ENCODE peak calls at places on chromosomes 6 and 20, in four cellular contexts. One of them, this sample, is unnamed.

GRCh38 chr20:33563788-33564187 is 73.9 kb downstream of the CBFA2T2 start:
- DNase-seq in pancreas: no peak
- DNase-seq in HCT116: no peak
- DNase-seq in ovary: no peak
- DNase-seq in this sample: no peak

GRCh38 chr20:51700809-51701285 is 67.3 kb downstream of the ATP9A start:
- DNase-seq in pancreas: no peak
- DNase-seq in HCT116: peak; percentile 35
- DNase-seq in ovary: no peak
- DNase-seq in this sample: no peak

GRCh38 chr6:40426341-40427066 is 160.7 kb downstream of the LRFN2 start:
- DNase-seq in pancreas: no peak
- DNase-seq in HCT116: no peak
- DNase-seq in ovary: no peak
- DNase-seq in this sample: no peak

GRCh38 chr6:158715330-158716311 is 65.8 kb downstream of the SYTL3 start:
- DNase-seq in pancreas: no peak
- DNase-seq in HCT116: no peak
- DNase-seq in ovary: no peak
- DNase-seq in this sample: no peak

GRCh38 chr20:50192364-50193168 is 1.9 kb downstream of the CEBPB start:
- DNase-seq in pancreas: peak; percentile 87
- DNase-seq in HCT116: peak; percentile 65
- DNase-seq in ovary: peak; percentile 85
- DNase-seq in this sample: peak; percentile 87

GRCh38 chr6:72238021-72238420 is 351.7 kb downstream of the RIMS1 start:
- DNase-seq in pancreas: no peak
- DNase-seq in HCT116: no peak
- DNase-seq in ovary: no peak
- DNase-seq in this sample: no peak

GRCh38 chr6:17988422-17988944 is 1.0 kb upstream of the KIF13A start:
- DNase-seq in pancreas: peak; percentile 21
- DNase-seq in HCT116: no peak
- DNase-seq in ovary: no peak
- DNase-seq in this sample: no peak

GRCh38 chr6:75430631-75431345 is 62.8 kb downstream of the FILIP1 start:
- DNase-seq in pancreas: no peak
- DNase-seq in HCT116: no peak
- DNase-seq in ovary: no peak
- DNase-seq in this sample: no peak

GRCh38 chr6:125310994-125311649 is 9.4 kb upstream of the HDDC2 start:
- DNase-seq in pancreas: no peak
- DNase-seq in HCT116: peak; percentile 55
- DNase-seq in ovary: peak; percentile 12
- DNase-seq in this sample: no peak

GRCh38 chr6:166297606-166298005 is 10.6 kb downstream of the PRR18 start:
- DNase-seq in pancreas: no peak
- DNase-seq in HCT116: no peak
- DNase-seq in ovary: no peak
- DNase-seq in this sample: no peak

GRCh38 chr20:64161595-64162238 is 2.5 kb upstream of the MYT1 start:
- DNase-seq in pancreas: peak; percentile 34
- DNase-seq in HCT116: no peak
- DNase-seq in ovary: peak; percentile 21
- DNase-seq in this sample: no peak

GRCh38 chr6:148967128-148967527 is 220.3 kb downstream of the UST start:
- DNase-seq in pancreas: no peak
- DNase-seq in HCT116: no peak
- DNase-seq in ovary: no peak
- DNase-seq in this sample: no peak

GRCh38 chr6:10901751-10902150 is 14.9 kb downstream of the SYCP2L start:
- DNase-seq in pancreas: no peak
- DNase-seq in HCT116: no peak
- DNase-seq in ovary: no peak
- DNase-seq in this sample: no peak

GRCh38 chr6:143005816-143006215 is 54.9 kb upstream of the AIG1 start:
- DNase-seq in pancreas: no peak
- DNase-seq in HCT116: no peak
- DNase-seq in ovary: no peak
- DNase-seq in this sample: no peak

GRCh38 chr6:35493307-35493983 is 3.4 kb downstream of the TEAD3 start:
- DNase-seq in pancreas: no peak
- DNase-seq in HCT116: no peak
- DNase-seq in ovary: no peak
- DNase-seq in this sample: no peak

GRCh38 chr6:35496851-35497570 is at the start of gene TEAD3:
- DNase-seq in pancreas: peak; percentile 55
- DNase-seq in HCT116: no peak
- DNase-seq in ovary: peak; percentile 82
- DNase-seq in this sample: no peak

GRCh38 chr6:35496036-35496850 is 636 bp downstream of the TEAD3 start:
- DNase-seq in pancreas: no peak
- DNase-seq in HCT116: no peak
- DNase-seq in ovary: no peak
- DNase-seq in this sample: peak; percentile 50

GRCh38 chr6:35494161-35494563 is 2.7 kb downstream of the TEAD3 start:
- DNase-seq in pancreas: no peak
- DNase-seq in HCT116: no peak
- DNase-seq in ovary: no peak
- DNase-seq in this sample: no peak

DNA sequence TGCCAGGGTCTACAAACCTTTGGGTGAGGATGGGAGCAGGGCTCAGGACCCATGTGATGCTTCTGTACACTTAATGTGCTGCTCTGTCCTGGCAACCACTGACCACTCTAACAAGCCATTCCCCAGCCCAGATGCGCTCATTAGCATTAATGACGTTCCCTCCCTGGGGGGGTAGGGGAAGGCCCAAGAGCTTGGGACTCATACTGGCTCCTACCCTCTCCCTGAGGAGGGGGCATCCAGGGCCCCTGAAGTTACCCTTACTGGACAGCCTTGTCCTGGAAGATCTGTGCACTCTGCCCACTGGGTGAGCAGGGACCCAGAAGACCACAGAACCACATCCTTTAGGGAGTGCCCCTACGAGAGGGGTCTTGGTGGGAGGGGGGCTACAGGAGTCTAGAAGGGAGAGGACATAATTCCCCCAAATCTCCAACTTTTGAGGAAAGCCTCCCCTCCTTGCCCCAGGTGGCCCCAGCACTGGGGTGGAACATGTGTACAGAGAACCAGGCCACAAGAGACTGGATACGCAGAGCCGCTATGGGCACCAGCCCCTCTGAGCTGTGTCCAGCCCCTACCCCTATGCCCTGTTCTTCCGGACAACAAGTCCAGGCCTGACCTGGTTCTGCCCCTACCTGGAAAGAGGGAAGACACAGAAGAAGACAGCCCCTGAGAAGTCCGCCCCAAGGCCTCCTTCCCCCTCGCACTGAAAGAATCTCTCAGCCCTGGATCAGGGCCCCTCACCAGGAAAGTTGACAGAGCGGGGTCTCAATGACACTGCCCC is 1.4 kb downstream of the TEAD3 start:
- DNase-seq in pancreas: no peak
- DNase-seq in HCT116: no peak
- DNase-seq in ovary: no peak
- DNase-seq in this sample: peak; percentile 54
- H3K27ac ChIP-seq in pancreas: no peak overlapping the region
- H3K27ac ChIP-seq in HCT116: peak overlapping the region; percentile 82
- H3K27ac ChIP-seq in ovary: peak overlapping the region; percentile 99
- H3K27ac ChIP-seq in this sample: peak overlapping the region; percentile 92

DNA sequence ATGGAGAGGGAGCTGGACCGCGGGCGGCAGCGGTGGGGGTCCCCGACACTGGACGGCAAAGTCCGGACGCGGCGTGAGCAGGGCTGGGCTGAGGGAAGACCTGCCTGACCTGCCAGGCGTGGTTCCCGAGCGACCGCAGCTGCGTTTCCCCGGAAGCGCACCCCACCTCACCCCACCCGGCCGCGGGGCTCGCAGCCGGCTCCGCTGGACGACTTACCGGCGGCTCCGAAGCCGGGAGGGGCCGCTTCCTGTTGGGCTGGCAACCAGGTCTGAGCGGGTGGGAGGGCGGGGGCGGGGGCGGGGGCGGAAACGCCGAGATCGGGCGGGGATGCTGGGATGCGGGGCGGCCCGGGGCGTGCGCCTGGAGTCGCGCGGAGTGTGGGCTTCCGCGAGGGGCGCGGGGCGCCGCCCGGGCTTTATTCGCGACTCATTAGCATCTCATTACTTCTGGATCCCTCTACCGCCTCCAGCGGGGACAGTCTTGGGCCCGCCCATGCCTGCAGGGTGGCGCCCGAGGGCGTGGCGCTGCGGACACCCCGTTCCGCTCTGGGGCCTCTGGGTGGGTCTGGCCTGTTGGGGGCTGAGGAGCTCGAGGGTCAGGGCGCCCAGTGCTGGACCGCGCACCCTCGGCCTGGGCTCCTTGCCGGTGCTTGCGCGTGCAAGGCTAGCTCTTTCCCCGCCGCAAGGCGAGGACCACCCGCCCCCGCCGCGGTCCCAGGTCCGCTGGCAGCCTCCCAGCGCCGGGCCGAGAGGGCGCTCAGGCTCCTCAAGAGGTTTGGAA is at the start of gene MICAL1:
- DNase-seq in pancreas: peak; percentile 69
- DNase-seq in HCT116: no peak
- DNase-seq in ovary: peak; percentile 70
- DNase-seq in this sample: peak; percentile 90
- TF ChIP-seq CTCF in pancreas: no peak
- TF ChIP-seq CTCF in HCT116: peak; percentile 46
- TF ChIP-seq CTCF in ovary: no peak
- TF ChIP-seq CTCF in this sample: peak; percentile 46

GRCh38 chr6:4009486-4009885 is 69.5 kb downstream of the FAM217A start:
- DNase-seq in pancreas: no peak
- DNase-seq in HCT116: no peak
- DNase-seq in ovary: no peak
- DNase-seq in this sample: no peak
- H3K27ac ChIP-seq in pancreas: no peak overlapping the region
- H3K27ac ChIP-seq in HCT116: no peak overlapping the region
- H3K27ac ChIP-seq in ovary: no peak overlapping the region
- H3K27ac ChIP-seq in this sample: no peak overlapping the region

GRCh38 chr6:160678230-160678629 is 14.2 kb upstream of the LPA start:
- DNase-seq in pancreas: no peak
- DNase-seq in HCT116: no peak
- DNase-seq in ovary: no peak
- DNase-seq in this sample: no peak

GRCh38 chr6:160678744-160679401 is 14.8 kb upstream of the LPA start:
- DNase-seq in pancreas: peak; percentile 21
- DNase-seq in HCT116: no peak
- DNase-seq in ovary: no peak
- DNase-seq in this sample: no peak

DNA sequence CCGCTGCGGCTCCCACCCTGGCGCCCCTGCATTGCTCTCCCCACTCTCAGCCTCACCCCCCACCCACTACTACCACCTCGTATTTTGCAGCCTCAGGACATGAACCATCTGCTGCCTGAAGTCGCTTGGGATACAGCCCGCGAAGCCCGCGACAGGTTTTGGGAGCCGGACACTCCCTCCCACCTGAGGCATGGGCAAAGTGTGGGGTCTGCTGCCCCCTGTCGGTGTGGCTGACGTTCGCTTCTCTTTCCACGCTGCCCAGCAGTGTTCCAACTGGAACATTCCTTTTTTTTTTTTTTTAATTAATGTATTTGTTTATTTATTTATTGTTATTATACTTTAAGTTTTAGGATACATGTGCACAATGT is 15.3 kb upstream of the LPA start:
- DNase-seq in pancreas: peak; percentile 56
- DNase-seq in HCT116: no peak
- DNase-seq in ovary: no peak
- DNase-seq in this sample: no peak
- TF ChIP-seq CTCF in pancreas: peak; percentile 43
- TF ChIP-seq CTCF in HCT116: no peak
- TF ChIP-seq CTCF in ovary: no peak
- TF ChIP-seq CTCF in this sample: no peak

GRCh38 chr6:1035419-1035818 is 276.5 kb upstream of the FOXQ1 start:
- DNase-seq in pancreas: no peak
- DNase-seq in HCT116: no peak
- DNase-seq in ovary: no peak
- DNase-seq in this sample: no peak
- H3K27ac ChIP-seq in pancreas: no peak overlapping the region
- H3K27ac ChIP-seq in HCT116: no peak overlapping the region
- H3K27ac ChIP-seq in ovary: no peak overlapping the region
- H3K27ac ChIP-seq in this sample: no peak overlapping the region

DNA sequence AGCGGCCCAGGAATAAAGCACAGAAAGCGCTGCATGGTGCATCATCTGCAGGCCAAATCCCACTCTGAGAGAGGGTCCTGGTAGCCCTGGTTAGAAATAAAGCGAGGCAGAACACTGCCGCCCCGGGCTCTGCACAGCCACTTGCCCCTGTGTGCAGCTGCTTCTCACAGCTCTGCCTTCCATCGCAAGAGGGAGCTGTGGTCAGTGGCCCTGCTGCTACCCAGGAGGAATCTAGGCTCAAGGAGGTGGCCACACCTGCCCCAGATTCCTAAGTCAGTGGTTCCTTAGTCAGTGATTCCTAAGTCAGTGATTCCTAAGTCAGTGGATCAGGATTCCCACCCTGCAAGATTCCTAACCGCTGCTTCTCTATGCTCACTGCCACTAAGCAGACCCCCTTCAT is 8.8 kb downstream of the CDH4 start:
- DNase-seq in pancreas: no peak
- DNase-seq in HCT116: no peak
- DNase-seq in ovary: no peak
- DNase-seq in this sample: no peak
- TF ChIP-seq CTCF in pancreas: no peak
- TF ChIP-seq CTCF in HCT116: no peak
- TF ChIP-seq CTCF in ovary: no peak
- TF ChIP-seq CTCF in this sample: no peak

GRCh38 chr20:20297181-20297580 is 70.7 kb upstream of the INSM1 start:
- DNase-seq in pancreas: no peak
- DNase-seq in HCT116: no peak
- DNase-seq in ovary: no peak
- DNase-seq in this sample: no peak

GRCh38 chr20:20297752-20298151 is 70.2 kb upstream of the INSM1 start:
- DNase-seq in pancreas: no peak
- DNase-seq in HCT116: no peak
- DNase-seq in ovary: no peak
- DNase-seq in this sample: no peak

GRCh38 chr20:20303742-20304141 is 64.2 kb upstream of the INSM1 start:
- DNase-seq in pancreas: peak; percentile 28
- DNase-seq in HCT116: no peak
- DNase-seq in ovary: no peak
- DNase-seq in this sample: peak; percentile 65

GRCh38 chr20:20303320-20303719 is 64.6 kb upstream of the INSM1 start:
- DNase-seq in pancreas: no peak
- DNase-seq in HCT116: no peak
- DNase-seq in ovary: no peak
- DNase-seq in this sample: no peak

GRCh38 chr20:20299904-20300303 is 68.0 kb upstream of the INSM1 start:
- DNase-seq in pancreas: no peak
- DNase-seq in HCT116: no peak
- DNase-seq in ovary: no peak
- DNase-seq in this sample: no peak
- H3K27ac ChIP-seq in pancreas: no peak overlapping the region
- H3K27ac ChIP-seq in HCT116: no peak overlapping the region
- H3K27ac ChIP-seq in ovary: no peak overlapping the region
- H3K27ac ChIP-seq in this sample: no peak overlapping the region

DNA sequence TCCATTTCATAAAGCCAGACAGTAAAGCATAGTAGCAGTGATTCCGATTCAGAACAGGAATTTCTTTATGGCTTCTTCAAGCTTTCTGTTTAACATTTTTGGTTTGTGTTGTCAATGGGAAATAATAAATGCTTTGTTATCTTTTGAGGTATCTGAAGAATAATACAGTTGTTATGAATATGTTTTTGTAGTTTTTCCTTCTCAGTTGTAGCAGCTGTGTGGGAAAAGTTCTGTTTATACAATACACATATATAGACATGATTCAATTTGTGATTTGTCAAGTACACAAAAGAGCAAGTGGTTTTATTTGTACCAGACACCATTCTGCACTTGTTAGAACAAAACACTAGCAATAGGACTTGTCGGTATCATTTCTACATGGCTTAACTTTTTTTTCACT is 96.6 kb downstream of the CDYL start:
- DNase-seq in pancreas: no peak
- DNase-seq in HCT116: no peak
- DNase-seq in ovary: no peak
- DNase-seq in this sample: no peak
- TF ChIP-seq CTCF in pancreas: no peak
- TF ChIP-seq CTCF in HCT116: no peak
- TF ChIP-seq CTCF in ovary: no peak
- TF ChIP-seq CTCF in this sample: no peak